ENCODE peak calls at places on chromosome 7, in five cellular contexts. N is GM23248; H is CD8-positive, alpha-beta T cell; W is effector memory CD4-positive, alpha-beta T cell; P is cardiac muscle cell. D is an unnamed sample.

GRCh38 chr7:34530211-34530610 is 127.8 kb upstream of the NPSR1 start:
- DNase-seq in N (no peak), H (no peak), W (no peak), P (no peak), D (no peak)

GRCh38 chr7:20722941-20723340 is 63.7 kb downstream of the SP8 start:
- DNase-seq in N (no peak), H (no peak), W (no peak), P (no peak), D (no peak)

GRCh38 chr7:13312327-13312726 is 624.9 kb downstream of the ARL4A start:
- DNase-seq in N (no peak), H (no peak), W (no peak), P (no peak), D (no peak)

GRCh38 chr7:158802535-158803199 is 26.6 kb downstream of the ESYT2 start:
- DNase-seq in N (peak; percentile 59), H (no peak), W (no peak), P (peak; percentile 50), D (peak; percentile 64)

GRCh38 chr7:78587443-78588044 is 789.0 kb downstream of the PHTF2 start:
- DNase-seq in N (peak; percentile 61), H (no peak), W (no peak), P (peak; percentile 14), D (no peak)

GRCh38 chr7:154832557-154833138 is 170.3 kb downstream of the PAXIP1 start:
- DNase-seq in N (no peak), H (no peak), W (no peak), P (no peak), D (no peak)

GRCh38 chr7:14717711-14718304 is 184.7 kb downstream of the DGKB start:
- DNase-seq in N (peak; percentile 65), H (no peak), W (no peak), P (peak; percentile 47), D (peak; percentile 71)

GRCh38 chr7:43956022-43956421 is 29.8 kb downstream of the UBE2D4 start:
- DNase-seq in N (no peak), H (no peak), W (no peak), P (no peak), D (no peak)

GRCh38 chr7:77416621-77417371 is 647 bp upstream of the GSAP start:
- DNase-seq in N (no peak), H (no peak), W (no peak), P (no peak), D (no peak)

GRCh38 chr7:47408675-47409074 is 173.2 kb downstream of the TNS3 start:
- DNase-seq in N (no peak), H (no peak), W (no peak), P (no peak), D (no peak)
- H3K4me1 ChIP-seq in N (peaks cover 7% of the 10 kb centered on the region), H (peaks cover 3% of the 10 kb centered on the region), W (no peaks in the 10 kb centered on the region), P (no peaks in the 10 kb centered on the region), D (peaks cover 4% of the 10 kb centered on the region)

GRCh38 chr7:101198476-101198875 is 2.4 kb downstream of the MOGAT3 start:
- DNase-seq in N (no peak), H (no peak), W (no peak), P (no peak), D (no peak)

GRCh38 chr7:101201695-101202602 is 1.1 kb upstream of the MOGAT3 start:
- DNase-seq in N (peak; percentile 28), H (no peak), W (no peak), P (peak; percentile 21), D (peak; percentile 3)

GRCh38 chr7:101200862-101201599 is at the start of gene MOGAT3:
- DNase-seq in N (no peak), H (no peak), W (no peak), P (no peak), D (no peak)

GRCh38 chr7:101202603-101202918 is 1.7 kb upstream of the MOGAT3 start:
- DNase-seq in N (no peak), H (no peak), W (no peak), P (no peak), D (no peak)

DNA sequence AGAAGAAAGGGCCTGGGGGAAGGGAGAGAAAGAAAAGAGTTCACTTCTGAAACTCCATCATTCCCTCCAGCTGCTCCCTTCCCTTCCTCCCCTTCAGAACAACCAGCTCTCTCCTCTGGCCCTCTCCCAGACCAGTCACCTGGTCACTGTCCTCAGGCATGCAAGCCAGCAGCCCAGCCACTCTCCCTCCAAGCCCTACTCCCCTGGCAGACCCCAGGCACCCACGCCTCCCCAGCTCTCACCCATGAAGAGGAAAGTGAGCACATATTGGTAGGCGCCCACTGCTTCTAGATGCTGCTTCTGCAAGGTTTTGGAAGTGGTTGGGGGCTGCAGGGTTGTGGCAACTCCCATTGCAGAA is 353 bp downstream of the MOGAT3 start:
- DNase-seq in N (no peak), H (no peak), W (no peak), P (no peak), D (no peak)
- H3K4me3 ChIP-seq in N (no peak overlapping the region), H (no peak overlapping the region), W (no peak overlapping the region), P (no peak overlapping the region), D (no peak overlapping the region)

DNA sequence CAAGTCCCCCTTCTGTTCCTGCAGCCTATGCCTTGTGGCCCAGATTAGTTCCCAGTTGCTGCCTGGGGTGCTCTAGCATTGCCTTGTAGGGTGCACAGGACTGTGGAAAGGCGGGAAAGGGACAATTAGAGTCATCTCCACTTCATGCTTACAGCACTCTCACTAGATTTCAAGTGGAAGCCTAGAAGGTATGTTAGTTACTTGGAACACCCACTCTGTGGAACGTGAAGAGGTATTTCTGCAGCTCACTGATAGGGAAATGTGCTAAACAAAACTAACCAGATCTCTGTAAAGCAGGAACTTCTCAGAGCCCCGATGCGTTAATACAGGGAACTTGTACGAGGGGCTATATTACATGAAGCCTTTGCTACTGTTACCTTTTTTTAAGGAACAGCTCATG is 19.4 kb downstream of the STMP1 start:
- DNase-seq in N (no peak), H (no peak), W (no peak), P (no peak), D (no peak)
- H3K4me1 ChIP-seq in N (peaks cover 44% of the 10 kb centered on the region), H (no peaks in the 10 kb centered on the region), W (no peaks in the 10 kb centered on the region), P (peaks cover 22% of the 10 kb centered on the region), D (peaks cover 18% of the 10 kb centered on the region)

DNA sequence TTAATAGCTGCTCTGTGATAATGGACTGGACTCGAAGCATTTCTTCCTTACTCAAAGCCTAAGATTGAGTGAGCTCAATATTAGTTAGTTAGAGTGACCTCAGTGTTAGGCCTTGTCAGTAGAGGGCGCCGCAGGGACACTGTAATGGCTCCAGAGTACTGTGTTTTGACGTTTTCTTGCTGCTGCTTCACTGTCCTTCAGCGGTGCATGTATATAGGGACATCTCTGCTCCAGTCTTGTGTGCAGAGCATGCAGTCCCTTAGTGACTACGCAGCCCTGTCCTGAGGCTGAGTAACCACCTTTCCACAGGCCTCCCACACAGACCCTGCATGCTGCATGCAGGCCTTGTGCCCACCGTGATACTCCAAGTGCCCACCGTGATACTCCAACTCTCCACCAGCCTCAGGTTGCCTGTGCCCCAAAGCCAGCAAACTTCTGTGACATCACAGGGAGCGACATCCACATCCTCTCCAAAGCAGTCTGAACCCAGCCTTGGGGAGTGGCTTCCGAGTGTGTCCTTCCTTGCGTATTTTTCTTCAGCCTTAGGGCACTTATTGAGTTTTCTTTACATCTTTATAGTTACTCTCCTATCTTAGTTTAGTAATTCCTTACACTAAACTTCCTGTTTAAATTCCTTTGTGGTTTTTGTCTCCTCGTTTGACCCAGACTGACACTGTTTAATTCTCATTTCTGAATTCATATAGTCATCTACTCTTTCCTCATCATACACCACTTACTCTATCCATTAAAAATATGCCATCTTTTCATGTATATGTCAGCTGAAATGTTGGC is 118.2 kb downstream of the JAZF1 start:
- DNase-seq in N (peak; percentile 84), H (peak; percentile 26), W (no peak), P (peak; percentile 82), D (peak; percentile 65)
- H3K4me3 ChIP-seq in N (peak overlapping the region; percentile 3), H (no peak overlapping the region), W (no peak overlapping the region), P (no peak overlapping the region), D (no peak overlapping the region)

DNA sequence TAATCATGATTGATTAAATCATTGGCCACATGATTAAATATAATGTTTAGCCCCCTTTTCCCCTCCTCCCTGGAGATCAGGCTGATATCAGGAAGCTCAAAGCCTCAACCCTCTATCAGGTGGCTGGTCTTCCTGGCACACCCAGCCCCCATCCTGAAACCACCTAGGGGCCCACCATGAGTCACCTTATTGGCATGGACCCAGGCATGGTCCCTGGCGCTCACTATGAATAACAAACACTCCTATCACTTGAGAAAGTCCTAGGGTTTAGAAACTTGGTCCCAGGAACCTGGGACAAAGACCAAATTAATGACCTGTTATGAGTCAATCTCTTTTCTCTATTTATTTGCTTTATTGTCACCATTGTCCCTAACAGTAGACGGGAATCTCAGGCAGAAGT is 599.7 kb upstream of the C7orf33 start:
- DNase-seq in N (no peak), H (no peak), W (no peak), P (no peak), D (no peak)
- H3K4me1 ChIP-seq in N (no peaks in the 10 kb centered on the region), H (no peaks in the 10 kb centered on the region), W (no peaks in the 10 kb centered on the region), P (no peaks in the 10 kb centered on the region), D (no peaks in the 10 kb centered on the region)